ENCODE peak calls at places on chromosome 17, in nine cellular contexts. One of them, this sample, is unnamed.
A peak's percentile ranks its signal among the peaks of the same experiment; 100 is the strongest.

GRCh38 chr17:34412965-34413441 is 50.0 kb upstream of the CCL1 start:
- DNase-seq in iris pigment epithelial cell: peak; percentile 74
- DNase-seq in HCT116: no peak
- DNase-seq in cardiac muscle cell: no peak
- DNase-seq in activated T-cell treated with anti-CD3 and anti-CD28 coated beads, Interleukin-2, amount 50 U/mL, for 24 hours: no peak
- DNase-seq in lower leg skin: no peak
- DNase-seq in mesendoderm: no peak
- DNase-seq in tibial artery: no peak
- DNase-seq in lung: no peak
- DNase-seq in this sample: peak; percentile 9

GRCh38 chr17:78272181-78272913 is 40.9 kb downstream of the TMEM235 start:
- DNase-seq in iris pigment epithelial cell: peak; percentile 88
- DNase-seq in HCT116: no peak
- DNase-seq in cardiac muscle cell: peak; percentile 65
- DNase-seq in activated T-cell treated with anti-CD3 and anti-CD28 coated beads, Interleukin-2, amount 50 U/mL, for 24 hours: peak; percentile 68
- DNase-seq in lower leg skin: peak; percentile 80
- DNase-seq in mesendoderm: peak; percentile 97
- DNase-seq in tibial artery: no peak
- DNase-seq in lung: peak; percentile 80
- DNase-seq in this sample: peak; percentile 91

GRCh38 chr17:59748591-59748990 is 41.1 kb downstream of the VMP1 start:
- DNase-seq in iris pigment epithelial cell: no peak
- DNase-seq in HCT116: no peak
- DNase-seq in cardiac muscle cell: no peak
- DNase-seq in activated T-cell treated with anti-CD3 and anti-CD28 coated beads, Interleukin-2, amount 50 U/mL, for 24 hours: no peak
- DNase-seq in lower leg skin: no peak
- DNase-seq in mesendoderm: no peak
- DNase-seq in tibial artery: no peak
- DNase-seq in lung: no peak
- DNase-seq in this sample: no peak

GRCh38 chr17:44840274-44840673 is 7.4 kb upstream of the HIGD1B start:
- DNase-seq in iris pigment epithelial cell: no peak
- DNase-seq in HCT116: no peak
- DNase-seq in cardiac muscle cell: no peak
- DNase-seq in activated T-cell treated with anti-CD3 and anti-CD28 coated beads, Interleukin-2, amount 50 U/mL, for 24 hours: no peak
- DNase-seq in lower leg skin: no peak
- DNase-seq in mesendoderm: no peak
- DNase-seq in tibial artery: no peak
- DNase-seq in lung: no peak
- DNase-seq in this sample: no peak

GRCh38 chr17:38970128-38970527 is 2.9 kb upstream of the FBXO47 start:
- DNase-seq in iris pigment epithelial cell: no peak
- DNase-seq in HCT116: no peak
- DNase-seq in cardiac muscle cell: no peak
- DNase-seq in activated T-cell treated with anti-CD3 and anti-CD28 coated beads, Interleukin-2, amount 50 U/mL, for 24 hours: no peak
- DNase-seq in lower leg skin: no peak
- DNase-seq in mesendoderm: peak; percentile 36
- DNase-seq in tibial artery: no peak
- DNase-seq in lung: no peak
- DNase-seq in this sample: no peak

GRCh38 chr17:66420961-66421371 is 118.6 kb downstream of the PRKCA start:
- DNase-seq in iris pigment epithelial cell: peak; percentile 40
- DNase-seq in HCT116: no peak
- DNase-seq in cardiac muscle cell: no peak
- DNase-seq in activated T-cell treated with anti-CD3 and anti-CD28 coated beads, Interleukin-2, amount 50 U/mL, for 24 hours: no peak
- DNase-seq in lower leg skin: no peak
- DNase-seq in mesendoderm: no peak
- DNase-seq in tibial artery: no peak
- DNase-seq in lung: no peak
- DNase-seq in this sample: no peak

GRCh38 chr17:64661731-64661980 is 451 bp downstream of the SMURF2 start:
- DNase-seq in iris pigment epithelial cell: no peak
- DNase-seq in HCT116: no peak
- DNase-seq in cardiac muscle cell: no peak
- DNase-seq in activated T-cell treated with anti-CD3 and anti-CD28 coated beads, Interleukin-2, amount 50 U/mL, for 24 hours: no peak
- DNase-seq in lower leg skin: no peak
- DNase-seq in mesendoderm: no peak
- DNase-seq in tibial artery: peak; percentile 78
- DNase-seq in lung: peak; percentile 45
- DNase-seq in this sample: no peak

GRCh38 chr17:51427259-51428255 is 167.2 kb downstream of the UTP18 start:
- DNase-seq in iris pigment epithelial cell: no peak
- DNase-seq in HCT116: no peak
- DNase-seq in cardiac muscle cell: no peak
- DNase-seq in activated T-cell treated with anti-CD3 and anti-CD28 coated beads, Interleukin-2, amount 50 U/mL, for 24 hours: peak; percentile 66
- DNase-seq in lower leg skin: no peak
- DNase-seq in mesendoderm: no peak
- DNase-seq in tibial artery: no peak
- DNase-seq in lung: no peak
- DNase-seq in this sample: no peak

GRCh38 chr17:78808106-78808635 is 26.1 kb upstream of the CYTH1 start:
- DNase-seq in iris pigment epithelial cell: no peak
- DNase-seq in HCT116: no peak
- DNase-seq in cardiac muscle cell: no peak
- DNase-seq in activated T-cell treated with anti-CD3 and anti-CD28 coated beads, Interleukin-2, amount 50 U/mL, for 24 hours: no peak
- DNase-seq in lower leg skin: no peak
- DNase-seq in mesendoderm: no peak
- DNase-seq in tibial artery: no peak
- DNase-seq in lung: no peak
- DNase-seq in this sample: no peak

GRCh38 chr17:20852541-20853370 is 190.1 kb downstream of the USP22 start:
- DNase-seq in iris pigment epithelial cell: peak; percentile 7
- DNase-seq in HCT116: no peak
- DNase-seq in cardiac muscle cell: peak; percentile 69
- DNase-seq in activated T-cell treated with anti-CD3 and anti-CD28 coated beads, Interleukin-2, amount 50 U/mL, for 24 hours: peak; percentile 37
- DNase-seq in lower leg skin: no peak
- DNase-seq in mesendoderm: peak; percentile 88
- DNase-seq in tibial artery: peak; percentile 67
- DNase-seq in lung: no peak
- DNase-seq in this sample: no peak

GRCh38 chr17:1232331-1232730 is 37.9 kb upstream of the BHLHA9 start:
- DNase-seq in iris pigment epithelial cell: no peak
- DNase-seq in HCT116: no peak
- DNase-seq in cardiac muscle cell: no peak
- DNase-seq in activated T-cell treated with anti-CD3 and anti-CD28 coated beads, Interleukin-2, amount 50 U/mL, for 24 hours: no peak
- DNase-seq in lower leg skin: no peak
- DNase-seq in mesendoderm: no peak
- DNase-seq in tibial artery: no peak
- DNase-seq in lung: no peak
- DNase-seq in this sample: no peak

GRCh38 chr17:45143767-45144198 is 4.5 kb upstream of the HEXIM1 start:
- DNase-seq in iris pigment epithelial cell: peak; percentile 90
- DNase-seq in HCT116: no peak
- DNase-seq in cardiac muscle cell: no peak
- DNase-seq in activated T-cell treated with anti-CD3 and anti-CD28 coated beads, Interleukin-2, amount 50 U/mL, for 24 hours: no peak
- DNase-seq in lower leg skin: peak; percentile 90
- DNase-seq in mesendoderm: peak; percentile 91
- DNase-seq in tibial artery: peak; percentile 98
- DNase-seq in lung: peak; percentile 71
- DNase-seq in this sample: no peak

GRCh38 chr17:40287494-40288369 is at the start of gene CDC6:
- DNase-seq in iris pigment epithelial cell: peak; percentile 99
- DNase-seq in HCT116: peak; percentile 99
- DNase-seq in cardiac muscle cell: peak; percentile 99
- DNase-seq in activated T-cell treated with anti-CD3 and anti-CD28 coated beads, Interleukin-2, amount 50 U/mL, for 24 hours: peak; percentile 97
- DNase-seq in lower leg skin: peak; percentile 99
- DNase-seq in mesendoderm: peak; percentile 100
- DNase-seq in tibial artery: peak; percentile 99
- DNase-seq in lung: peak; percentile 100
- DNase-seq in this sample: peak; percentile 92

GRCh38 chr17:39237586-39237985 is 11.8 kb upstream of the STAC2 start:
- DNase-seq in iris pigment epithelial cell: no peak
- DNase-seq in HCT116: no peak
- DNase-seq in cardiac muscle cell: no peak
- DNase-seq in activated T-cell treated with anti-CD3 and anti-CD28 coated beads, Interleukin-2, amount 50 U/mL, for 24 hours: no peak
- DNase-seq in lower leg skin: no peak
- DNase-seq in mesendoderm: no peak
- DNase-seq in tibial artery: peak; percentile 54
- DNase-seq in lung: no peak
- DNase-seq in this sample: no peak

GRCh38 chr17:62707425-62707739 is 79.9 kb downstream of the MRC2 start:
- DNase-seq in iris pigment epithelial cell: no peak
- DNase-seq in HCT116: no peak
- DNase-seq in cardiac muscle cell: no peak
- DNase-seq in activated T-cell treated with anti-CD3 and anti-CD28 coated beads, Interleukin-2, amount 50 U/mL, for 24 hours: peak; percentile 23
- DNase-seq in lower leg skin: no peak
- DNase-seq in mesendoderm: no peak
- DNase-seq in tibial artery: no peak
- DNase-seq in lung: no peak
- DNase-seq in this sample: no peak

This sample was measured in keratinocyte.